ENCODE peak calls at places on chromosomes 5 and 9, in nine cellular contexts. One of them, this sample, is unnamed.

GRCh38 chr9:89757776-89758528 is 153.1 kb downstream of the GADD45G start:
- DNase-seq in left colon: no peak
- DNase-seq in heart left ventricle: no peak
- DNase-seq in fibroblast of mammary gland: no peak
- DNase-seq in NCI-H774: no peak
- DNase-seq in activated T-helper 1 cell treated with anti-CD3 and anti-CD28 coated beads, Interleukin-2, amount 50 U/mL, for 16 hours: no peak
- DNase-seq in activated effector memory CD4-positive, alpha-beta T cell treated with anti-CD3 and anti-CD28 coated beads, Interleukin-2, amount 50 U/mL, for 16 hours: no peak
- DNase-seq in IMR-90: no peak
- DNase-seq in stimulated activated CD8-positive, alpha-beta memory T cell treated with anti-CD3 and anti-CD28 coated beads, Interleukin-15, amount 100 ng/mL, for 24 hours: no peak
- DNase-seq in this sample: no peak

GRCh38 chr9:134558124-134558805 is 83.3 kb upstream of the COL5A1 start:
- DNase-seq in left colon: peak
- DNase-seq in heart left ventricle: no peak
- DNase-seq in fibroblast of mammary gland: no peak
- DNase-seq in NCI-H774: no peak
- DNase-seq in activated T-helper 1 cell treated with anti-CD3 and anti-CD28 coated beads, Interleukin-2, amount 50 U/mL, for 16 hours: no peak
- DNase-seq in activated effector memory CD4-positive, alpha-beta T cell treated with anti-CD3 and anti-CD28 coated beads, Interleukin-2, amount 50 U/mL, for 16 hours: peak
- DNase-seq in IMR-90: no peak
- DNase-seq in stimulated activated CD8-positive, alpha-beta memory T cell treated with anti-CD3 and anti-CD28 coated beads, Interleukin-15, amount 100 ng/mL, for 24 hours: no peak
- DNase-seq in this sample: peak

GRCh38 chr5:111855356-111855755 is 98.4 kb upstream of the NREP start:
- DNase-seq in left colon: no peak
- DNase-seq in heart left ventricle: no peak
- DNase-seq in fibroblast of mammary gland: no peak
- DNase-seq in NCI-H774: no peak
- DNase-seq in activated T-helper 1 cell treated with anti-CD3 and anti-CD28 coated beads, Interleukin-2, amount 50 U/mL, for 16 hours: no peak
- DNase-seq in activated effector memory CD4-positive, alpha-beta T cell treated with anti-CD3 and anti-CD28 coated beads, Interleukin-2, amount 50 U/mL, for 16 hours: no peak
- DNase-seq in IMR-90: no peak
- DNase-seq in stimulated activated CD8-positive, alpha-beta memory T cell treated with anti-CD3 and anti-CD28 coated beads, Interleukin-15, amount 100 ng/mL, for 24 hours: no peak
- DNase-seq in this sample: peak

GRCh38 chr9:111450114-111450513 is 34.1 kb downstream of the ECPAS start:
- DNase-seq in left colon: no peak
- DNase-seq in heart left ventricle: no peak
- DNase-seq in fibroblast of mammary gland: no peak
- DNase-seq in NCI-H774: no peak
- DNase-seq in activated T-helper 1 cell treated with anti-CD3 and anti-CD28 coated beads, Interleukin-2, amount 50 U/mL, for 16 hours: no peak
- DNase-seq in activated effector memory CD4-positive, alpha-beta T cell treated with anti-CD3 and anti-CD28 coated beads, Interleukin-2, amount 50 U/mL, for 16 hours: no peak
- DNase-seq in IMR-90: no peak
- DNase-seq in stimulated activated CD8-positive, alpha-beta memory T cell treated with anti-CD3 and anti-CD28 coated beads, Interleukin-15, amount 100 ng/mL, for 24 hours: no peak
- DNase-seq in this sample: no peak

GRCh38 chr9:124839612-124840299 is 13.5 kb upstream of the WDR38 start:
- DNase-seq in left colon: no peak
- DNase-seq in heart left ventricle: no peak
- DNase-seq in fibroblast of mammary gland: peak
- DNase-seq in NCI-H774: no peak
- DNase-seq in activated T-helper 1 cell treated with anti-CD3 and anti-CD28 coated beads, Interleukin-2, amount 50 U/mL, for 16 hours: no peak
- DNase-seq in activated effector memory CD4-positive, alpha-beta T cell treated with anti-CD3 and anti-CD28 coated beads, Interleukin-2, amount 50 U/mL, for 16 hours: no peak
- DNase-seq in IMR-90: peak
- DNase-seq in stimulated activated CD8-positive, alpha-beta memory T cell treated with anti-CD3 and anti-CD28 coated beads, Interleukin-15, amount 100 ng/mL, for 24 hours: no peak
- DNase-seq in this sample: peak

GRCh38 chr9:4820172-4820571 is 27.4 kb downstream of the RCL1 start:
- DNase-seq in left colon: no peak
- DNase-seq in heart left ventricle: no peak
- DNase-seq in fibroblast of mammary gland: no peak
- DNase-seq in NCI-H774: no peak
- DNase-seq in activated T-helper 1 cell treated with anti-CD3 and anti-CD28 coated beads, Interleukin-2, amount 50 U/mL, for 16 hours: no peak
- DNase-seq in activated effector memory CD4-positive, alpha-beta T cell treated with anti-CD3 and anti-CD28 coated beads, Interleukin-2, amount 50 U/mL, for 16 hours: no peak
- DNase-seq in IMR-90: no peak
- DNase-seq in stimulated activated CD8-positive, alpha-beta memory T cell treated with anti-CD3 and anti-CD28 coated beads, Interleukin-15, amount 100 ng/mL, for 24 hours: no peak
- DNase-seq in this sample: no peak

GRCh38 chr5:113337515-113338140 is 97.2 kb downstream of the TSSK1B start:
- DNase-seq in left colon: no peak
- DNase-seq in heart left ventricle: no peak
- DNase-seq in fibroblast of mammary gland: peak
- DNase-seq in NCI-H774: no peak
- DNase-seq in activated T-helper 1 cell treated with anti-CD3 and anti-CD28 coated beads, Interleukin-2, amount 50 U/mL, for 16 hours: no peak
- DNase-seq in activated effector memory CD4-positive, alpha-beta T cell treated with anti-CD3 and anti-CD28 coated beads, Interleukin-2, amount 50 U/mL, for 16 hours: no peak
- DNase-seq in IMR-90: peak
- DNase-seq in stimulated activated CD8-positive, alpha-beta memory T cell treated with anti-CD3 and anti-CD28 coated beads, Interleukin-15, amount 100 ng/mL, for 24 hours: no peak
- DNase-seq in this sample: no peak

GRCh38 chr9:112115955-112116354 is 59.1 kb downstream of the SUSD1 start:
- DNase-seq in left colon: no peak
- DNase-seq in heart left ventricle: no peak
- DNase-seq in fibroblast of mammary gland: no peak
- DNase-seq in NCI-H774: no peak
- DNase-seq in activated T-helper 1 cell treated with anti-CD3 and anti-CD28 coated beads, Interleukin-2, amount 50 U/mL, for 16 hours: no peak
- DNase-seq in activated effector memory CD4-positive, alpha-beta T cell treated with anti-CD3 and anti-CD28 coated beads, Interleukin-2, amount 50 U/mL, for 16 hours: no peak
- DNase-seq in IMR-90: no peak
- DNase-seq in stimulated activated CD8-positive, alpha-beta memory T cell treated with anti-CD3 and anti-CD28 coated beads, Interleukin-15, amount 100 ng/mL, for 24 hours: no peak
- DNase-seq in this sample: no peak

This sample was measured in endodermal cell.